ENCODE peak calls at places on chromosomes 13 and 19, in five cellular contexts. One of them, this sample, is unnamed.
A peak's percentile ranks its signal among the peaks of the same experiment; 100 is the strongest.

GRCh38 chr13:22848539-22849052 is 332.2 kb upstream of the SGCG start:
- DNase-seq in stomach: no peak
- DNase-seq in breast epithelium: no peak
- DNase-seq in spleen: no peak
- DNase-seq in SK-N-SH: peak; percentile 43
- DNase-seq in this sample: no peak

GRCh38 chr19:19062454-19063182 is 1.2 kb upstream of the SLC25A42 start:
- DNase-seq in stomach: no peak
- DNase-seq in breast epithelium: no peak
- DNase-seq in spleen: no peak
- DNase-seq in SK-N-SH: no peak
- DNase-seq in this sample: no peak

GRCh38 chr13:109595466-109595865 is 190.9 kb downstream of the IRS2 start:
- DNase-seq in stomach: no peak
- DNase-seq in breast epithelium: no peak
- DNase-seq in spleen: no peak
- DNase-seq in SK-N-SH: no peak
- DNase-seq in this sample: no peak

GRCh38 chr19:55985254-55985653 is 1.3 kb upstream of the NLRP5 start:
- DNase-seq in stomach: no peak
- DNase-seq in breast epithelium: no peak
- DNase-seq in spleen: no peak
- DNase-seq in SK-N-SH: no peak
- DNase-seq in this sample: no peak

GRCh38 chr19:10636304-10636972 is 11.1 kb downstream of the SLC44A2 start:
- DNase-seq in stomach: peak; percentile 71
- DNase-seq in breast epithelium: no peak
- DNase-seq in spleen: no peak
- DNase-seq in SK-N-SH: peak; percentile 19
- DNase-seq in this sample: no peak

GRCh38 chr13:100506154-100506553 is 82.4 kb downstream of the GGACT start:
- DNase-seq in stomach: no peak
- DNase-seq in breast epithelium: no peak
- DNase-seq in spleen: no peak
- DNase-seq in SK-N-SH: no peak
- DNase-seq in this sample: no peak

GRCh38 chr19:6721773-6722172 is 1.3 kb upstream of the C3 start:
- DNase-seq in stomach: no peak
- DNase-seq in breast epithelium: no peak
- DNase-seq in spleen: no peak
- DNase-seq in SK-N-SH: no peak
- DNase-seq in this sample: no peak

GRCh38 chr19:48989701-48990291 is 3.3 kb downstream of the GYS1 start:
- DNase-seq in stomach: no peak
- DNase-seq in breast epithelium: no peak
- DNase-seq in spleen: no peak
- DNase-seq in SK-N-SH: no peak
- DNase-seq in this sample: no peak

GRCh38 chr19:58563034-58563573 is 4.7 kb upstream of the UBE2M start:
- DNase-seq in stomach: peak; percentile 37
- DNase-seq in breast epithelium: no peak
- DNase-seq in spleen: peak; percentile 83
- DNase-seq in SK-N-SH: peak; percentile 78
- DNase-seq in this sample: no peak

GRCh38 chr13:112716841-112717520 is 27.1 kb downstream of the ATP11A start:
- DNase-seq in stomach: no peak
- DNase-seq in breast epithelium: no peak
- DNase-seq in spleen: peak; percentile 38
- DNase-seq in SK-N-SH: no peak
- DNase-seq in this sample: no peak

GRCh38 chr13:52925775-52926285 is 77.4 kb upstream of the PCDH8 start:
- DNase-seq in stomach: no peak
- DNase-seq in breast epithelium: peak; percentile 87
- DNase-seq in spleen: no peak
- DNase-seq in SK-N-SH: no peak
- DNase-seq in this sample: no peak

GRCh38 chr13:37058801-37059135 is 720 bp downstream of the SUPT20H start:
- DNase-seq in stomach: no peak
- DNase-seq in breast epithelium: no peak
- DNase-seq in spleen: no peak
- DNase-seq in SK-N-SH: peak; percentile 46
- DNase-seq in this sample: no peak

GRCh38 chr13:111248822-111249221 is 71.6 kb upstream of the TEX29 start:
- DNase-seq in stomach: no peak
- DNase-seq in breast epithelium: no peak
- DNase-seq in spleen: no peak
- DNase-seq in SK-N-SH: no peak
- DNase-seq in this sample: no peak

GRCh38 chr13:66809496-66809895 is 420.6 kb downstream of the PCDH9 start:
- DNase-seq in stomach: no peak
- DNase-seq in breast epithelium: no peak
- DNase-seq in spleen: no peak
- DNase-seq in SK-N-SH: no peak
- DNase-seq in this sample: no peak

GRCh38 chr13:94917814-94918213 is 205.5 kb upstream of the SOX21 start:
- DNase-seq in stomach: no peak
- DNase-seq in breast epithelium: no peak
- DNase-seq in spleen: no peak
- DNase-seq in SK-N-SH: no peak
- DNase-seq in this sample: no peak

GRCh38 chr19:28943651-28944050 is 269.3 kb downstream of the UQCRFS1 start:
- DNase-seq in stomach: no peak
- DNase-seq in breast epithelium: no peak
- DNase-seq in spleen: no peak
- DNase-seq in SK-N-SH: no peak
- DNase-seq in this sample: no peak

GRCh38 chr19:1027953-1028902 is 1.8 kb downstream of the CNN2 start:
- DNase-seq in stomach: peak; percentile 80
- DNase-seq in breast epithelium: peak; percentile 81
- DNase-seq in spleen: peak; percentile 95
- DNase-seq in SK-N-SH: peak; percentile 86
- DNase-seq in this sample: no peak

GRCh38 chr19:55418185-55418584 is 10.6 kb upstream of the UBE2S start:
- DNase-seq in stomach: peak; percentile 57
- DNase-seq in breast epithelium: peak; percentile 35
- DNase-seq in spleen: no peak
- DNase-seq in SK-N-SH: peak; percentile 83
- DNase-seq in this sample: no peak

GRCh38 chr13:31588923-31589322 is 150.4 kb upstream of the RXFP2 start:
- DNase-seq in stomach: no peak
- DNase-seq in breast epithelium: no peak
- DNase-seq in spleen: no peak
- DNase-seq in SK-N-SH: no peak
- DNase-seq in this sample: no peak

GRCh38 chr13:110018009-110018408 is 231.6 kb upstream of the IRS2 start:
- DNase-seq in stomach: no peak
- DNase-seq in breast epithelium: no peak
- DNase-seq in spleen: no peak
- DNase-seq in SK-N-SH: no peak
- DNase-seq in this sample: no peak

GRCh38 chr13:39364797-39365468 is 238.1 kb downstream of the LHFPL6 start:
- DNase-seq in stomach: no peak
- DNase-seq in breast epithelium: no peak
- DNase-seq in spleen: no peak
- DNase-seq in SK-N-SH: no peak
- DNase-seq in this sample: no peak

GRCh38 chr19:55624109-55625003 is at the start of gene ZNF784:
- DNase-seq in stomach: peak; percentile 95
- DNase-seq in breast epithelium: peak; percentile 90
- DNase-seq in spleen: peak; percentile 96
- DNase-seq in SK-N-SH: peak; percentile 97
- DNase-seq in this sample: no peak

GRCh38 chr13:72255908-72256307 is 388.9 kb upstream of the DACH1 start:
- DNase-seq in stomach: no peak
- DNase-seq in breast epithelium: no peak
- DNase-seq in spleen: no peak
- DNase-seq in SK-N-SH: peak; percentile 19
- DNase-seq in this sample: no peak

GRCh38 chr19:1070931-1071791 is 4.2 kb downstream of the ARHGAP45 start:
- DNase-seq in stomach: no peak
- DNase-seq in breast epithelium: no peak
- DNase-seq in spleen: peak; percentile 81
- DNase-seq in SK-N-SH: peak; percentile 62
- DNase-seq in this sample: no peak

GRCh38 chr13:25062479-25062878 is 33.5 kb upstream of the PABPC3 start:
- DNase-seq in stomach: no peak
- DNase-seq in breast epithelium: no peak
- DNase-seq in spleen: no peak
- DNase-seq in SK-N-SH: no peak
- DNase-seq in this sample: no peak

GRCh38 chr13:53513199-53513598 is 484.6 kb downstream of the OLFM4 start:
- DNase-seq in stomach: no peak
- DNase-seq in breast epithelium: no peak
- DNase-seq in spleen: no peak
- DNase-seq in SK-N-SH: no peak
- DNase-seq in this sample: no peak

GRCh38 chr19:48506138-48506733 is 5.4 kb downstream of the LMTK3 start:
- DNase-seq in stomach: no peak
- DNase-seq in breast epithelium: no peak
- DNase-seq in spleen: no peak
- DNase-seq in SK-N-SH: peak; percentile 70
- DNase-seq in this sample: no peak

GRCh38 chr19:34504273-34504808 is 22.8 kb downstream of the WTIP start:
- DNase-seq in stomach: no peak
- DNase-seq in breast epithelium: peak; percentile 10
- DNase-seq in spleen: no peak
- DNase-seq in SK-N-SH: no peak
- DNase-seq in this sample: no peak

GRCh38 chr19:48196321-48196761 is 25.9 kb downstream of the ZSWIM9 start:
- DNase-seq in stomach: no peak
- DNase-seq in breast epithelium: peak; percentile 14
- DNase-seq in spleen: no peak
- DNase-seq in SK-N-SH: peak; percentile 35
- DNase-seq in this sample: no peak

GRCh38 chr19:34173145-34173956 is 1.0 kb downstream of the LSM14A start:
- DNase-seq in stomach: peak; percentile 34
- DNase-seq in breast epithelium: peak; percentile 71
- DNase-seq in spleen: peak; percentile 76
- DNase-seq in SK-N-SH: peak; percentile 36
- DNase-seq in this sample: no peak

GRCh38 chr19:33405491-33406461 is 32.3 kb downstream of the CEBPG start:
- DNase-seq in stomach: no peak
- DNase-seq in breast epithelium: no peak
- DNase-seq in spleen: peak; percentile 63
- DNase-seq in SK-N-SH: peak; percentile 27
- DNase-seq in this sample: no peak

GRCh38 chr13:97020689-97021240 is 26.5 kb upstream of the OXGR1 start:
- DNase-seq in stomach: no peak
- DNase-seq in breast epithelium: no peak
- DNase-seq in spleen: no peak
- DNase-seq in SK-N-SH: no peak
- DNase-seq in this sample: no peak

GRCh38 chr19:8592231-8593009 is 15.2 kb upstream of the MYO1F start:
- DNase-seq in stomach: peak; percentile 85
- DNase-seq in breast epithelium: peak; percentile 97
- DNase-seq in spleen: peak; percentile 94
- DNase-seq in SK-N-SH: peak; percentile 98
- DNase-seq in this sample: no peak
- H3K4me3 ChIP-seq in stomach: peak overlapping the region; percentile 32
- H3K4me3 ChIP-seq in breast epithelium: peak overlapping the region; percentile 49
- H3K4me3 ChIP-seq in spleen: peak overlapping the region; percentile 29
- H3K4me3 ChIP-seq in SK-N-SH: peak overlapping the region; percentile 60
- H3K4me3 ChIP-seq in this sample: peak overlapping the region; percentile 51

DNA sequence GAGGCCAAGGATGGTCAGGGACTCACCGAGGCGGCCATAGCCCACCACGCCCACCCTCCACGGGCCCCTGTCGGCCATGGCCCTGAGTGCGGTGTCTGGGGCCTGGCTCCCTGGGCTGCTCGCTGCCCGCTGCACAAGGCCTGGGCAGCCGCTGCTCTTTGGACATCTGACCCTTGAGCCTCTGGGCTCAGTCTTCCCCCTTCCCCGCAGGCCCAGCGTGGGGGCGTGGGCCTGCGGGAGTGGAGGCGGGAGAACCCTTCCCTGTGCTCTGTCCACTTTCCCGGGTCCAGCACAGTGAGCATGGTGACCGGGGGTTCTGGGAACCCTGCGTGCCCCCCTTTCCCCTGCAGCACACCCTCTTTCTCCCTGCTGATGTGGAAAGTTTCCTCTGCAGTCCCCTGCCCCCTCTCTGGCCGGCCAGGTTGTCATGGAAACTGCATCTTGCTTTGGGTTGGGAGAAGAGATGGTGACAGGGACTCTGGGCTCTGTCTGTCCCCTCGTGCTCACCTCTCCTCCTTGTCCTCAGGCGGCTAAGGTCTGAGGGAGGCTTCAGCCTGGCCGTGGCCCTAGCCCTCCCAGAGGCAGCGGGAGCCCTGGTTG is at the start of gene ASPDH:
- DNase-seq in stomach: no peak
- DNase-seq in breast epithelium: no peak
- DNase-seq in spleen: peak; percentile 81
- DNase-seq in SK-N-SH: peak; percentile 67
- DNase-seq in this sample: no peak
- TF ChIP-seq POLR2AphosphoS5 in stomach: no peak
- TF ChIP-seq POLR2AphosphoS5 in breast epithelium: no peak
- TF ChIP-seq POLR2AphosphoS5 in spleen: no peak
- TF ChIP-seq POLR2AphosphoS5 in SK-N-SH: no peak
- TF ChIP-seq POLR2AphosphoS5 in this sample: no peak

GRCh38 chr19:40601061-40601973 is at the start of gene LTBP4:
- DNase-seq in stomach: no peak
- DNase-seq in breast epithelium: no peak
- DNase-seq in spleen: peak; percentile 82
- DNase-seq in SK-N-SH: peak; percentile 74
- DNase-seq in this sample: no peak

GRCh38 chr19:40598918-40599307 is 2.3 kb upstream of the LTBP4 start:
- DNase-seq in stomach: no peak
- DNase-seq in breast epithelium: no peak
- DNase-seq in spleen: no peak
- DNase-seq in SK-N-SH: no peak
- DNase-seq in this sample: no peak

GRCh38 chr19:40599331-40600085 is 1.7 kb upstream of the LTBP4 start:
- DNase-seq in stomach: no peak
- DNase-seq in breast epithelium: no peak
- DNase-seq in spleen: no peak
- DNase-seq in SK-N-SH: no peak
- DNase-seq in this sample: no peak

GRCh38 chr19:40598121-40598917 is 2.9 kb upstream of the LTBP4 start:
- DNase-seq in stomach: peak; percentile 91
- DNase-seq in breast epithelium: peak; percentile 87
- DNase-seq in spleen: peak; percentile 95
- DNase-seq in SK-N-SH: peak; percentile 94
- DNase-seq in this sample: no peak

GRCh38 chr19:40600086-40600917 is 867 bp upstream of the LTBP4 start:
- DNase-seq in stomach: no peak
- DNase-seq in breast epithelium: no peak
- DNase-seq in spleen: no peak
- DNase-seq in SK-N-SH: no peak
- DNase-seq in this sample: no peak
- H3K4me3 ChIP-seq in stomach: peak overlapping the region; percentile 59
- H3K4me3 ChIP-seq in breast epithelium: peak overlapping the region; percentile 59
- H3K4me3 ChIP-seq in spleen: no peak overlapping the region
- H3K4me3 ChIP-seq in SK-N-SH: no peak overlapping the region
- H3K4me3 ChIP-seq in this sample: peak overlapping the region; percentile 69

DNA sequence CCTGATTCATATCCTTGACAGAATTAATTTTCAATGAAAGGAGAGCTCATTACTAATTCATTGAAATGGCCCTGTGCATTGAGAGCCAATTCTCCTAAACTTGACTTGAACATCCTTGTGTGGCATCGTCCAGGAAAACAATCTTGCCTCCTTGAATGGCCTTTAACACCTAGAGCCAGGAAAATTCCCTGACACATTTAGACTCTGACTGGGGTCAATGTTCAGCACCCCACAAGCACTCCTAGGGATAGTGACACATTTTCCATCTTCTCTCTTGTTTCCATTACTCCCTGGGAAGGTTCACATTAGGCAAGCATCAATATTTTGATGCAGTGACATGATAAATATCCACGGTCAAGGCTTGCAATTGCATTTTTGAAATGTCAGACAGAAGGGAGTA is 218.9 kb downstream of the LACC1 start:
- DNase-seq in stomach: no peak
- DNase-seq in breast epithelium: no peak
- DNase-seq in spleen: no peak
- DNase-seq in SK-N-SH: no peak
- DNase-seq in this sample: no peak
- TF ChIP-seq POLR2AphosphoS5 in stomach: no peak
- TF ChIP-seq POLR2AphosphoS5 in breast epithelium: no peak
- TF ChIP-seq POLR2AphosphoS5 in spleen: no peak
- TF ChIP-seq POLR2AphosphoS5 in SK-N-SH: no peak
- TF ChIP-seq POLR2AphosphoS5 in this sample: no peak